ENCODE peak calls at places on chromosome 16, in six cellular contexts. A is Calu3, Z is MM.1S, W is IMR-90, C is GM23338, G is AG04450. M is an unnamed sample.

GRCh38 chr16:83330251-83330650 is 477.5 kb upstream of the HSBP1 start:
- DNase-seq in W (no peak), G (no peak), Z (no peak), A (no peak), C (peak), M (no peak)

GRCh38 chr16:82603784-82604411 is 22.9 kb upstream of the CDH13 start:
- DNase-seq in G (peak), A (peak), Z (no peak), W (peak), C (peak), M (peak)

GRCh38 chr16:59046335-59046734 is 312.2 kb upstream of the GOT2 start:
- DNase-seq in G (no peak), C (no peak), W (peak), Z (no peak), A (no peak), M (peak)

GRCh38 chr16:68383858-68384257 is 64.5 kb downstream of the SMPD3 start:
- DNase-seq in W (no peak), C (no peak), G (no peak), A (no peak), Z (no peak), M (no peak)

GRCh38 chr16:86747761-86748160 is 169.4 kb downstream of the FOXL1 start:
- DNase-seq in Z (no peak), W (no peak), C (no peak), G (no peak), A (no peak), M (no peak)

GRCh38 chr16:66427036-66427446 is at the start of gene BEAN1:
- DNase-seq in G (no peak), C (peak), A (peak), Z (no peak), W (no peak), M (no peak)

GRCh38 chr16:22022151-22022550 is 14.2 kb downstream of the MOSMO start:
- DNase-seq in W (no peak), Z (no peak), A (no peak), G (no peak), C (no peak), M (no peak)

GRCh38 chr16:4680673-4681470 is 12.5 kb upstream of the NUDT16L1 start:
- DNase-seq in W (no peak), G (no peak), C (no peak), A (no peak), Z (no peak), M (no peak)

GRCh38 chr16:48523415-48524204 is 86.4 kb downstream of the N4BP1 start:
- DNase-seq in W (no peak), Z (no peak), C (no peak), G (no peak), A (no peak), M (no peak)

GRCh38 chr16:24070851-24071250 is 185.3 kb upstream of the CACNG3 start:
- DNase-seq in G (no peak), A (peak), W (peak), Z (peak), C (peak), M (no peak)
- TF ChIP-seq CTCF in G (peak), A (peak), W (peak), Z (peak), C (peak), M (peak)

GRCh38 chr16:63720848-63721247 is 1401.0 kb downstream of the CDH11 start:
- DNase-seq in Z (no peak), A (no peak), C (no peak), G (no peak), W (no peak), M (no peak)
- TF ChIP-seq CTCF in Z (no peak), A (no peak), C (peak), G (no peak), W (no peak), M (no peak)

GRCh38 chr16:85056211-85056748 is 28.7 kb downstream of the KIAA0513 start:
- DNase-seq in G (no peak), Z (no peak), C (peak), W (peak), A (no peak), M (no peak)

GRCh38 chr16:85055503-85056210 is 28.1 kb downstream of the KIAA0513 start:
- DNase-seq in C (no peak), Z (peak), G (no peak), A (no peak), W (peak), M (peak)

GRCh38 chr16:85058909-85059308 is 31.3 kb downstream of the KIAA0513 start:
- DNase-seq in C (no peak), W (no peak), A (no peak), Z (no peak), G (no peak), M (no peak)

GRCh38 chr16:85057948-85058347 is 30.4 kb downstream of the KIAA0513 start:
- DNase-seq in C (no peak), G (no peak), Z (no peak), A (no peak), W (no peak), M (no peak)

DNA sequence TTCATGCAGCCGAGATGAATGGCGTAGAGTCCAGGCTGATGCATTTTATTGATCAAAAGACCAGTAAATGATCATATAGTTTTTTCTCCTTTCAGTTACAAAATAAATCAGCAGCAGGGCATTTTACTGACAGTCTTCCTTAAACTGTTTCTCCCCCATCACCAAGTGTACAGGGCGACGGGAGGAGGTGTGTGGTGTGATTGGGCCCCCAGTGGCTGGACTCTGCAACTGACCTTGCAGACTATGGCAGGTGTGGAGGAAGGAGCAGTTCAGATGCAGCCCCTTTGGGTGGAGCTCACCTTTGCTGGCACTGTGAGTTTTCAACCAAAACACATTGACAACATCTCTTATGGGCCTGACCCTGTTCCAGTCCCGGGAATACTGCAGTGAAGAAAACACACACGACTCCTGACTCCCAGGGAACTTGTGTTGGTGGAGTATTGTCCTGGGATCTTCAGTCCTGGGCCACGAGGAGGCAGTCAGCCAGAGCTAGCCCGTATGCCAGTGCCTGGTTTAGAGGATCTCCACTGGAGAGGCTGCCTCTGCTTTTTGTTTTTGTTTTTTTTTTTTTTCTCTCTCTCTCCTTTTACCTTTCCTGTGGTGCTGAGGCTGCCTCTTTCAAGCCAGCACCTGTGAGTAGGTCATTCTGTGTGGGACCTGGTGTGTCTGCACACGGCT is 29.8 kb downstream of the KIAA0513 start:
- DNase-seq in W (no peak), C (peak), G (no peak), A (peak), Z (no peak), M (no peak)
- TF ChIP-seq CTCF in W (peak), C (peak), G (peak), A (peak), Z (no peak), M (no peak)

GRCh38 chr16:23757116-23757515 is 2.3 kb downstream of the CHP2 start:
- DNase-seq in G (no peak), C (no peak), A (no peak), Z (no peak), W (no peak), M (no peak)

GRCh38 chr16:23755484-23755809 is 621 bp downstream of the CHP2 start:
- DNase-seq in C (no peak), Z (no peak), G (no peak), W (no peak), A (no peak), M (no peak)

GRCh38 chr16:23757937-23758619 is 3.3 kb downstream of the CHP2 start:
- DNase-seq in C (no peak), W (no peak), Z (no peak), A (no peak), G (no peak), M (no peak)

GRCh38 chr16:23753908-23754593 is 775 bp upstream of the CHP2 start:
- DNase-seq in C (peak), Z (no peak), A (no peak), W (no peak), G (no peak), M (no peak)

DNA sequence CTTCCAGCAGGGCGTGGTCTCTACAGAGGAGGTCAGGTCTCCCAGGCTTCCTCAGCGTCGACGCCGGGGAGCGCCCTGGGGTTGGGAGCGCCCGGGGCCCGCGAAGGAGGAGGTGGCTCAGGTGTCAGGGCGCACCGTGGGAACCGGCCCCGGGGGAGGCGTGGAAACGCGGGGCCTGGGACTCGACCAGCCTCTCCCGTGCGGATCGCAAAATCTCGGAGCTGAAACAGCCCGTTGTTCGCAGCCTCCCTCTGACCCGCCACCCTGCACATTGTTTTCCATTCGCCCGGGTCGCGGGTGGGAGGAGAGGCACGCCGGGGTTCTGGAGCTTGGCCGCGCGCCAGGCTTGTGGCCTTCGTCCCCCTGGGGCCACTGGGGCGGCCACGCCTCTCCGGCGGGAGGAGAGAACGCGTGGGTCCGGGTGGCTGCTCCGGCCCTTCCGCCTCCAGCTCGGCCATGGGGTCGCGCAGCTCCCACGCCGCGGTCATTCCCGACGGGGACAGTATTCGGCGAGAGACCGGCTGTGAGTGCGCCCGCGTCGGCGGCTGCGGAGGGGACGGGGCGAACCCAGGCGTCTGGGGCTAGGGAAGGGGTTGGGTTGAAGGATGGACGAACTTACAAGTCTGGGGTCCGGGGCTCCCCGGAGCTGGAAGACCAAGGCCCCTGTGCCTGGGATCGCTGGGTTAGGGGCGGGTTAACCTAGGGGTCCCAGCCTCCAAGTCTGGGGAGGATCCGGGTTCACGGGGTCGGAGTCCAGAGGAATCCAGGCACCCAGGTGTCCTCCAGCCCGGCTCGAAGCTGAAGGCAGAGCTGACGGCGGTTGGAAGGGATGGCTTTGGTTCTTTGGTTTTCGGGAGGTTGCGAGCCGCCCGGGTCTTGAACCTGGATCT is at the start of gene CHP2:
- DNase-seq in C (peak), Z (no peak), G (no peak), W (no peak), A (peak), M (no peak)
- TF ChIP-seq CTCF in C (no peak), Z (no peak), G (no peak), W (no peak), A (no peak), M (no peak)

GRCh38 chr16:60271382-60272180 is 1537.5 kb upstream of the GOT2 start:
- DNase-seq in A (no peak), W (no peak), G (no peak), C (peak), Z (no peak), M (no peak)
- TF ChIP-seq CTCF in A (no peak), W (no peak), G (no peak), C (no peak), Z (no peak), M (no peak)

DNA sequence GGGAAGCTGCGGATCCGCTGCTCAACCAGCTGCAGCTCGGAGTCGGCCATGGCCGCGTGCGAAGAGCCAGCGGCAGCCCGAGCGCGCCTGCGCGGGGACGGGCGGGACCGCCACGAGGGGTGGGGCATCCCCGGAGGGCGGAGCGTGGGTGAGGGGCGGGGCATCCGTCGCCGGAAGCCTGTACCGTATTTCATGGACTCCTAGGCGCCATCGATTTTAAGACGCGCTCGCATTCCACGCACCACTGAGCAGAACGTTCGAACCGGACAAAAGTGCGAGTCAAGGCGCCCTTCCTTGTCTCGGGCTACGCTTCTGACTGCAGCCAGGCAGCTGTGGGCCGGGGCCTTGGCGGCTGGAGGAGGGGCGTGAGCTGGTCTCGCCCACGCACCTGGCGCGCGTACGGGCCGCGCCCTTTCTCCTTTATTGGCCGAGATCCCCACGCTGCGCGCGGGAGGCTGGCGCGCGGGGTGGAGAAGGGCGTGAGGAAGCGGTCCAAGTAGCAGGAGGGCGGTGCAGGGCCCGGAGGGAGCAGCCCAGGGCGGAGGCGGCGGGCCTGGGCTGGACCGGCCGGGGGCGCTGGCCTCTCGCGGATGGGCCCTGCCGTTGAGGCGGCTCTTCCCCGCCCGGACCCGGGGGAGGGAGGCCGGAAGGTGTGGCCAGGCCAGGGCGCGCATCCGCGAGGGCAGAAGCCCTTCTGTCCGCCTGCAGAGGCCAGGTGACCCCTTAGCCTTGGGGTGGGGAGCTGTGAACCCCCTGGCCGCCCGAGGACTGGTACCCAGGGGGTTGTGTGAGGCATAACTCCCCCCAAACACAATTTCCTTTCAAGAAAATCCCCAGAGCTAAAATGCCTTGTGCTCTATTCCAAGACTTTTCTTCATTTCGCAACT is at the start of gene APRT:
- DNase-seq in A (peak), G (peak), C (peak), W (peak), Z (peak), M (peak)
- TF ChIP-seq CTCF in A (no peak), G (peak), C (peak), W (peak), Z (no peak), M (peak)

GRCh38 chr16:56399047-56399446 is 26.3 kb downstream of the AMFR start:
- DNase-seq in W (no peak), C (no peak), A (no peak), Z (no peak), G (no peak), M (no peak)

GRCh38 chr16:56405977-56406376 is 19.4 kb downstream of the AMFR start:
- DNase-seq in G (no peak), C (no peak), W (no peak), Z (no peak), A (no peak), M (no peak)

GRCh38 chr16:56399492-56399891 is 25.9 kb downstream of the AMFR start:
- DNase-seq in W (no peak), Z (no peak), C (no peak), A (no peak), G (no peak), M (no peak)

GRCh38 chr16:56400458-56400857 is 24.9 kb downstream of the AMFR start:
- DNase-seq in W (no peak), Z (no peak), G (no peak), A (no peak), C (no peak), M (no peak)

DNA sequence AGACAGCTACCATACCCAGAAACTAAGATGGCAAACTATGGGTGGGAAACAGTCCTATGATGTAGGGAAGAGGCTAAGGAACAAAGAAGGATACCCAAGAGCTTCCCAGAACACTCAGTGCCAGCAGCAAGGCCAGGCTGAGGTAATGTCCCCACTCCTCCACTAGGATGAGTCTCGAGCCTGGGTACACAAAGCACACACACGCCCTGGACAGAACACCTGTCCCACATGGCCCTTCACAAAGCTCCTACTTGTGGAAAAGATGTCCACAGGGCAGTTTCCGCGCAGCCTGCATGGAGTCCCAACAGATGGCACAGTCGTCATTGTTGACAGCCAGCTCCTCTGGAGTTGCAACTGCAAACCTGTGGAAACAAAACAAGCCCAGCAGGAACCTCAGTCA is 23.9 kb downstream of the AMFR start:
- DNase-seq in Z (no peak), A (peak), G (no peak), C (peak), W (no peak), M (no peak)
- TF ChIP-seq CTCF in Z (peak), A (peak), G (no peak), C (peak), W (no peak), M (peak)

DNA sequence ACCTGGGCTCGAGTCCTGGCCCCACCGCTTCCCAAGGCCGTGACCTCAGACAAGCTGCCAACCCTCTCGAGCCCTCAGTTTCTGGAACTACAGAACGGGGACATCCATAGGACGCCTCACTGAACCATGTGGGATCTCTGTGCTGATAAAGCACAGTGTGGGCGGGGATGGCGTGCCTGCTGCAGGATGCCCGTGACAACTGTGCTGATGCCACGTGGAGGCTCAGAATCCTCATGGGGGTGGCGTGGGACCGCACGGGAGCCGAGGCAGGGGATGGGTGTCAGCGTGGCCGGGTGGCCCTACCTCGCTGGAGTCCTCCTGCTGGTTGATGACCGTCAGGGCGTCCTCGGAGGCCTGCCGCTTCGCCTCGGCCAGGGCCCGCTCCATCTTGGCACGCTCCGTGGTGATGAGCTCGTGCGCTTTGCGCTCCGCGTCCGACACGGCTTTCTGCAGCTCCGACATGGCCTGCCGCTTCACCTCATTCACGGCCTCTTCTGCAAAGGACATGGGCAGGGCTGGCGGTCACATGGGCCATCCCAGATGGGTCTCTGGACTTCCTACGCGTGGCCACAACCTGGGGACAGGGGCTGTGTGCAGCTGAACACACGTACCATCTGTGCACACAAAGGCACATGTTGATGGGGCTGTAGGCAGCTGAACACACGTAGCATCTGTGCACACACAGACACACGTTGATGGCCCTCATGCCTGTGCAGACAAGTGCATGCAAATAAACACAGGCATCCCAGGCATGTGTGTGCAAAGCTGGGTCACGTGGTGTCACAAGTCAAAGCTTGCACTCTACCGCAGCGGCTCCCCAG is 12.7 kb upstream of the PABPN1L start:
- DNase-seq in G (no peak), A (no peak), W (peak), C (no peak), Z (no peak), M (no peak)
- TF ChIP-seq CTCF in G (no peak), A (no peak), W (no peak), C (no peak), Z (no peak), M (no peak)

GRCh38 chr16:10930755-10931093 is 11.5 kb downstream of the DEXI start:
- DNase-seq in C (no peak), A (no peak), W (no peak), Z (no peak), G (no peak), M (no peak)
- TF ChIP-seq CTCF in C (peak), A (no peak), W (no peak), Z (no peak), G (no peak), M (no peak)